ENCODE peak calls at places on chromosomes 5 and 9, in four cellular contexts. K, S, M and D are unnamed samples.

GRCh38 chr5:147483961-147484707 is 25.7 kb downstream of the DPYSL3 start:
- DNase-seq in K (peak), S (no peak), M (peak), D (no peak)

GRCh38 chr9:132694144-132694543 is 23.9 kb downstream of the GTF3C4 start:
- DNase-seq in K (no peak), S (no peak), M (no peak), D (no peak)

GRCh38 chr9:14989811-14990210 is 79.6 kb upstream of the FREM1 start:
- DNase-seq in K (no peak), S (no peak), M (no peak), D (no peak)

GRCh38 chr5:156383510-156383909 is 56.5 kb downstream of the SGCD start:
- DNase-seq in K (no peak), S (no peak), M (peak), D (no peak)

GRCh38 chr9:79969866-79970265 is 398.1 kb downstream of the TLE4 start:
- DNase-seq in K (no peak), S (no peak), M (no peak), D (no peak)

GRCh38 chr9:36566813-36567217 is 5.9 kb upstream of the MELK start:
- DNase-seq in K (peak), S (no peak), M (peak), D (no peak)

GRCh38 chr5:171980729-171981128 is 25.7 kb downstream of the FBXW11 start:
- DNase-seq in K (no peak), S (no peak), M (no peak), D (no peak)

GRCh38 chr5:174793684-174794328 is 69.4 kb downstream of the MSX2 start:
- DNase-seq in K (peak), S (peak), M (peak), D (peak)

GRCh38 chr5:78327761-78328510 is 32.5 kb upstream of the SCAMP1 start:
- DNase-seq in K (no peak), S (no peak), M (no peak), D (no peak)

GRCh38 chr5:88839238-88839637 is 43.7 kb downstream of the MEF2C start:
- DNase-seq in K (no peak), S (no peak), M (no peak), D (no peak)

GRCh38 chr9:124037790-124038189 is 26.2 kb downstream of the LHX2 start:
- DNase-seq in K (no peak), S (peak), M (no peak), D (no peak)

GRCh38 chr5:14741721-14742426 is 77.4 kb downstream of the OTULIN start:
- DNase-seq in K (no peak), S (no peak), M (no peak), D (no peak)

GRCh38 chr5:170522211-170523128 is 18.6 kb downstream of the KCNIP1 start:
- DNase-seq in K (no peak), S (no peak), M (no peak), D (no peak)

GRCh38 chr5:133790898-133791297 is 177.5 kb downstream of the C5orf15 start:
- DNase-seq in K (no peak), S (no peak), M (no peak), D (no peak)

GRCh38 chr9:122186301-122186700 is 26.6 kb downstream of the MORN5 start:
- DNase-seq in K (no peak), S (no peak), M (no peak), D (no peak)

GRCh38 chr9:26324787-26325186 is 567.8 kb downstream of the CAAP1 start:
- DNase-seq in K (no peak), S (no peak), M (peak), D (no peak)

GRCh38 chr5:113311301-113311700 is 123.5 kb downstream of the TSSK1B start:
- DNase-seq in K (no peak), S (no peak), M (peak), D (no peak)

GRCh38 chr9:109440797-109441287 is 57.3 kb downstream of the PTPN3 start:
- DNase-seq in K (no peak), S (peak), M (peak), D (peak)

GRCh38 chr5:155735388-155735787 is 591.6 kb upstream of the SGCD start:
- DNase-seq in K (peak), S (no peak), M (no peak), D (no peak)

GRCh38 chr9:976258-976804 is at the start of gene DMRT3:
- DNase-seq in K (no peak), S (peak), M (no peak), D (no peak)
- TF ChIP-seq CTCF in K (no peak), S (no peak), M (no peak), D (no peak)

DNA sequence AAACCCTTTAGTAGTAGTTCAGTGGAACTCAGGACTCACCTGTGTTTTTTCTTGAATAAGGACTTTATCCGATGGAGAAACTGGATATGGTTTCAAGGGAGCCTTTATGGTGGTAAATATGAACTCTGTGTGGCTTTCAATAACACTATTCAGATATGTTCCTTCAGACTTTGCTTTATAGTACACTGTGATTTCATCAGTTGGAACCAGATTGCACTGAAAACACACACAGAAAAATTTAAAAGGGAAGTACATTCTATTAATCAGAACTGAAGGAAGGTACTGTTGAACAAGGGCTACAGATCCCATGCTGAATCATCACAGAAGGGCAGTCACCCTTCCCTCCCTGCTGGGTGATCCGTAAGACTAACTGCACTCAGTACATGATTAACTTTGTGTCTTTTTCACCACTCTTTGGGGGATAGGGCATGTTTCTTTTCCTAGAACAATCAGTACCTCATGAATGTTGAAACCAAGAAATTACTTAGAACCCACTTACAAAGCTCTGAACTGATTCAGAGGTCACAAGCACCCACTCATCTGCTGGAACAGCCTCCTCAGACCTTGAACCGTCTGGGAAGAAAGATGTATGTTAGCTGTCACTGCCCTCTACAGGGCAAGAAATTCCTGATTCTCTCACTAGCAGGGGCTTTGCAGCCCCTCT is 51.2 kb downstream of the IARS1 start:
- DNase-seq in K (no peak), S (no peak), M (peak), D (no peak)
- TF ChIP-seq CTCF in K (no peak), S (peak), M (peak), D (peak)

GRCh38 chr5:50320131-50320749 is 120.8 kb downstream of the EMB start:
- DNase-seq in K (no peak), S (no peak), M (no peak), D (no peak)
- TF ChIP-seq CTCF in K (no peak), S (no peak), M (no peak), D (no peak)

DNA sequence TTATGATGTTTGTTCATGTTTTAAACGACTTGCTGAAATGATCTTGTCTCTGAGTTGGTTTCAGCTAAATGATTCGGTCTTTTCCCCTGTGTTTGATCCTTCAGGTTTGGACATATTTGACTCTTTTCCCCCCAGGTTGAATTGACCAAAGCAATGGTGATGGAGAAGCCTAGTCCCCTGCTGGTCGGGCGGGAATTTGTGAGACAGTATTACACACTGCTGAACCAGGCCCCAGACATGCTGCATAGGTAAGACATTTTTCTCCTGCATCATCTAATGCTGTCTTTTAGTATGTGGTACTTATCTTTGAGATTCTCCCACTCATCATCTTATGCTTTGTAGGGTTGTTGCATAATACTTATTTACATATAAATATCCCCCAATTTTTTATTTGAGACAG is 14.7 kb downstream of the G3BP1 start:
- DNase-seq in K (no peak), S (no peak), M (no peak), D (no peak)
- TF ChIP-seq CTCF in K (no peak), S (no peak), M (no peak), D (no peak)

DNA sequence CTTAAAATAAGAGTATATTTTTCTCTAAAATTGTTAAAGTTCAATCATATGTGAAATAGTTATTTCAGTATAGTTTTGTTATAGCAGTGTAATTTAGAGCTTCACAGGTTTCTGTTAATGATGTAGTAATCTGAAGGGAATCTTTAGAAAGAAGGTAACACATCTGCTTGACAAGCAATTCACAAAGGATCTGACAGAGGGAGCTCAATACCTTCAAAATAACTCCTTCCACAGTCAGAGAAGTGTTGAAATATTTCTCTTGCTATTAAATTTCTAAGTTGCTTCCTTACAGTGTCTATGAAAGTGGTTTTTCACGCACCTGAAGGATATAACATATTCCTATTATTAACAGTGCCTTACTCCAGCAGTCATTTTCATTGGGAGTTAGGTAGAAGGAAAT is 44.9 kb downstream of the SLC25A51 start:
- DNase-seq in K (no peak), S (no peak), M (peak), D (no peak)
- TF ChIP-seq CTCF in K (no peak), S (no peak), M (peak), D (no peak)

DNA sequence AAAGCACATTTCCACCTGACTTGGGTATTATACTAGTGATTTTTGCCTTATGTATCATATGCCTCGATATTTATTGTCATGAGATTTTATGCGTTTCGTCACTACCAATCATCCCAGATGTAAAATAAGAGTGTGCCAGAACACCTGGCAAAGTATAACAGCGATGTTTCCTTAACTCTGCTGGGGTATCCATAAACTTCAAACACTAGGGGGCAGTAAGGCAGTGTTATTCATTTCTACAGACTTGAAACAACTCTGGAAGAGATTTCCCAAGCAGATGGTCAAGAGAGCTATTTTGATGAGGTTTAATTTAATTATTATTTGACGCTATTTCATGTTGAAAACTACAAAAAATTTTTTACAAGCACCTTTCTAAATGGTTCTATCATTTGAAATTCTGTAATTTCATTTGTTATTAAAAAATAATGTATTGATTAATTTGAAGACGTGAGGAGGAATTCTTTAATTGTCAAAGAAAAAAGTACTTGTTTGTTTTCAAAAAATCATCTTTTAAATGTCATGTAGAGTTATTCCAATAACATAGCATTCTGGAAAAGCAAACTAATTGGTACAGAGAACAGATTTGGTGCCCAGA is 388.5 kb upstream of the CTNND2 start:
- DNase-seq in K (no peak), S (no peak), M (peak), D (no peak)
- TF ChIP-seq CTCF in K (peak), S (peak), M (peak), D (peak)

DNA sequence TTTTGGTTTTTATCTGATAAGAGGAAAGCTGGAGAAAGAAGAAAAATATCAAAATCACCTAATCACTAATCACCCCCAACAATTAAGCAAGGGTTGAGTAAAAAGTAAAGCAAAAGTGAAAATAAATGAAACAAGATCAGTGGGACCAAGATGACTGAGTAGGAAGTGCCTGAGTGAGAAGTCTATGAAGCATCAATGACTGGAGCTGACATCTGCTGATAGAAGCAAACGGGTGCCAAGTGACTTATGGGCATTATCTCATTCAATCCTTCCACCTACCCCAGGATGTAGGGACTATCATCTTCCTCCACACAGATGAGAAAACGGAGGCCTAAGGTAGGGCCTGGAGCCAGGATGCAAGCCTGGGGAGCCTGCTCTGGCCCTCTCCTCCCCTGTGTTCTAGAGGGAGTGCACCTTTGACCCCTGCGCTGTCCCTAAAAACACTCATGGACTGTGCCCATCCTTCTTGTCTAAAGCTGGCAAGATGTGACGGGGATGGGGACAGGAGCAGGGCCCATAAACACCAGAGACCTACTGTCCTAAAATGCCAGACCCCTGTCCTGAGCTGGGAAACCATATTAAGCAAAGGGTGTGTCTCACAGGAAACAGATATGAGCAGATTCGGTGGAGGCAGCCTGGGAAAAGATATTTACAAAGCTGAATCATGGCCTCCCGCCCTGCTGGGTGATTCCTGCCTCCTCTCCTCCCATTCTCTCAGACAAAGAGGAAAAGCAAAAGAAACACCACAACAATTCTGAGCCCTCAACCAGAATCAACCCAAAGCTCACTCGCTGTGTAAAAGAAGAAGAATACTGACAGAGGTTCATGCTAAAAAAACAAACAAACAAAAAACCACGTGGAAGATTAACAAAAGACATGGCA is 116.0 kb downstream of the AUH start:
- DNase-seq in K (no peak), S (peak), M (peak), D (peak)
- TF ChIP-seq CTCF in K (no peak), S (no peak), M (no peak), D (no peak)

DNA sequence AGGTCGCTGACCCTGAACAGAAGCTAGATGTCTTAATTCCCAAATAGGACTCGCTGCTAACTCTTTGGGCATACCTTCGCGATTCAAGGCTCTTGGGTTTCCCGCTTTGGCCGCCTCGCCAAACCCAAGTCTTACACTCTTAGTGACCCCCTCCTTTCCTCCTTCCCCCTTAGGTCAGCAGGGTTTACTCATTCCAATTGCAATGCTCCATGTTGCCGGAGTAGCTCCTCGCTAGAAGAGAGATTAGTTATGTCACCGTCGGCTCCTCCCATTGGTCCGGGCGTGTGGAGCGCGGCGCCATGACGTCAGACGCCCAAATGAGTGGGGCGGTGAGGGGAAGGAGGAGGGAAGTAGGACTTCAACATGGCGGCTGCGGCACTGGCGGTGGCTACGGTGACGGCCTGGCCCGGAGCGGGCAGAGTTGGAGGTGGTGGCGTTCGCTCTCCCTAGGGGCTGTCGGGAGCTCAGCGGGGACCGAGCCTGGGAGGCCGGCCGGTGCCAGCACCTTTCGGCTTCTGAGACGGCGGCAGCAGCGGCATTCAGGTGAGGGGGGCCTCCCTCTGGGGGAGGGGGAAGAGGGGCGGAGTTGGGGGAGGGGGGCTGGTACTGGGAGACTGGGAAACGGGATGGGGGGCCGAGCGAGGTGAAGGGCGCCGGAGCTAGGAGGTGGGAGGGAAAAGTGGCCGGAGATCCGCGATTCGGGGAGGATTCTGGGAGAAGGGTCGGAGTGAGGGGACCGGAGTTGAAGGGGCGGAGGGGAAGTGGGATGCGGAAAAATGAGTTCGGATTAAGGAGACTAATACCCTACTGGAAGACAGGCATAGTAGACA is at the start of gene UBAP1:
- DNase-seq in K (peak), S (peak), M (peak), D (peak)
- TF ChIP-seq CTCF in K (no peak), S (no peak), M (no peak), D (no peak)